ENCODE peak calls at places on chromosomes 5 and 9, in ten cellular contexts. V is fibroblast of lung, S is dorsolateral prefrontal cortex, R is cardiac fibroblast, Z is osteoblast, B is right atrium auricular region, T is IMR-90, K is astrocyte of the cerebellum, N is A549, Q is foreskin fibroblast. O is an unnamed sample.

GRCh38 chr9:87375397-87376073 is 122.1 kb upstream of the DAPK1 start:
- DNase-seq in K (no peak), R (peak), Z (no peak), S (no peak), Q (peak), V (peak), B (no peak), N (peak), T (no peak), O (peak)

GRCh38 chr5:93602261-93603149 is 19.5 kb downstream of the NR2F1 start:
- DNase-seq in S (no peak), T (peak), N (no peak), K (no peak), Q (no peak), B (no peak), V (peak), Z (no peak), R (no peak), O (no peak)

GRCh38 chr9:115880221-115880620 is 273.4 kb upstream of the PAPPA start:
- DNase-seq in K (no peak), Q (peak), V (no peak), S (no peak), T (peak), R (peak), Z (no peak), N (no peak), B (no peak), O (no peak)

GRCh38 chr9:119961774-119962408 is 592.7 kb upstream of the BRINP1 start:
- DNase-seq in Z (no peak), V (no peak), N (peak), K (no peak), T (peak), B (no peak), R (peak), S (no peak), Q (peak), O (no peak)

GRCh38 chr9:33737811-33738606 is 57.4 kb upstream of the PRSS3 start:
- DNase-seq in T (peak), S (no peak), R (peak), Q (peak), K (peak), V (peak), B (no peak), N (peak), Z (peak), O (peak)

GRCh38 chr5:138903113-138903789 is 28.1 kb upstream of the LRRTM2 start:
- DNase-seq in Z (peak), S (no peak), R (peak), B (no peak), V (peak), N (no peak), T (peak), K (peak), Q (peak), O (no peak)

GRCh38 chr5:118705931-118706330 is 282.4 kb downstream of the DTWD2 start:
- DNase-seq in N (no peak), Z (no peak), B (no peak), R (no peak), S (no peak), Q (no peak), V (no peak), K (no peak), T (no peak), O (no peak)

GRCh38 chr5:113612060-113612496 is 98.6 kb downstream of the YTHDC2 start:
- DNase-seq in V (peak), Z (peak), S (no peak), Q (peak), R (peak), K (peak), T (peak), B (no peak), N (peak), O (no peak)

GRCh38 chr5:172959824-172960799 is 888 bp downstream of the RPL26L1 start:
- DNase-seq in N (no peak), V (no peak), K (no peak), Q (no peak), R (peak), B (no peak), S (no peak), Z (peak), T (no peak), O (no peak)

GRCh38 chr5:124000558-124000957 is 488.6 kb downstream of the CSNK1G3 start:
- DNase-seq in S (no peak), Z (no peak), Q (no peak), B (no peak), T (no peak), K (no peak), R (no peak), V (no peak), N (no peak), O (no peak)

GRCh38 chr5:36236801-36237200 is 4.9 kb downstream of the NADK2 start:
- DNase-seq in Z (no peak), Q (no peak), V (no peak), T (no peak), S (no peak), R (no peak), N (no peak), K (no peak), B (no peak), O (no peak)

GRCh38 chr9:16928179-16928945 is 57.9 kb upstream of the BNC2 start:
- DNase-seq in V (peak), Z (no peak), K (no peak), S (no peak), N (no peak), R (peak), Q (peak), B (no peak), T (peak), O (no peak)

GRCh38 chr5:139379626-139380449 is 3.3 kb downstream of the SLC23A1 start:
- DNase-seq in Q (no peak), R (no peak), B (no peak), V (no peak), Z (peak), S (no peak), N (no peak), K (no peak), T (no peak), O (no peak)

GRCh38 chr9:137666505-137666809 is 47.7 kb downstream of the EHMT1 start:
- DNase-seq in Q (no peak), B (no peak), S (no peak), R (no peak), K (no peak), Z (no peak), T (no peak), N (no peak), V (no peak), O (no peak)

GRCh38 chr5:113474100-113474700 is 14.1 kb downstream of the MCC start:
- DNase-seq in T (no peak), K (no peak), S (no peak), B (no peak), Q (no peak), R (no peak), N (no peak), Z (no peak), V (no peak), O (no peak)

GRCh38 chr5:150904479-150905311 is at the start of gene ZNF300:
- DNase-seq in B (peak), S (peak), N (peak), V (peak), R (peak), T (peak), Q (peak), Z (peak), K (peak), O (peak)

GRCh38 chr9:13083973-13084528 is 195.4 kb downstream of the MPDZ start:
- DNase-seq in V (peak), Q (peak), Z (peak), N (no peak), T (peak), K (peak), B (no peak), R (peak), S (no peak), O (peak)

GRCh38 chr5:140327589-140327988 is 18.8 kb downstream of the HBEGF start:
- DNase-seq in N (no peak), T (peak), R (peak), Q (peak), B (no peak), S (no peak), K (no peak), V (no peak), Z (peak), O (no peak)

GRCh38 chr9:132931178-132931735 is 13.2 kb downstream of the TSC1 start:
- DNase-seq in Q (no peak), B (no peak), N (no peak), T (peak), Z (no peak), K (peak), R (no peak), V (peak), S (no peak), O (no peak)

GRCh38 chr5:43981556-43981955 is 378.6 kb downstream of the NNT start:
- DNase-seq in S (no peak), V (no peak), R (no peak), Z (no peak), K (no peak), B (no peak), Q (no peak), T (no peak), N (no peak), O (no peak)

GRCh38 chr5:131795128-131795719 is 1.6 kb downstream of the FNIP1 start:
- DNase-seq in B (no peak), V (no peak), T (no peak), R (no peak), S (no peak), K (no peak), N (no peak), Q (no peak), Z (no peak), O (no peak)

GRCh38 chr5:131792900-131793299 is 3.9 kb downstream of the FNIP1 start:
- DNase-seq in Q (peak), R (no peak), Z (no peak), B (no peak), T (no peak), N (no peak), V (no peak), S (no peak), K (no peak), O (no peak)

GRCh38 chr5:131794596-131794995 is 2.2 kb downstream of the FNIP1 start:
- DNase-seq in R (no peak), S (no peak), Q (no peak), K (no peak), N (no peak), Z (peak), T (no peak), B (no peak), V (no peak), O (no peak)

GRCh38 chr5:131795879-131796792 is 681 bp downstream of the FNIP1 start:
- DNase-seq in K (peak), R (peak), B (peak), Q (peak), S (peak), Z (peak), T (peak), N (peak), V (peak), O (no peak)

DNA sequence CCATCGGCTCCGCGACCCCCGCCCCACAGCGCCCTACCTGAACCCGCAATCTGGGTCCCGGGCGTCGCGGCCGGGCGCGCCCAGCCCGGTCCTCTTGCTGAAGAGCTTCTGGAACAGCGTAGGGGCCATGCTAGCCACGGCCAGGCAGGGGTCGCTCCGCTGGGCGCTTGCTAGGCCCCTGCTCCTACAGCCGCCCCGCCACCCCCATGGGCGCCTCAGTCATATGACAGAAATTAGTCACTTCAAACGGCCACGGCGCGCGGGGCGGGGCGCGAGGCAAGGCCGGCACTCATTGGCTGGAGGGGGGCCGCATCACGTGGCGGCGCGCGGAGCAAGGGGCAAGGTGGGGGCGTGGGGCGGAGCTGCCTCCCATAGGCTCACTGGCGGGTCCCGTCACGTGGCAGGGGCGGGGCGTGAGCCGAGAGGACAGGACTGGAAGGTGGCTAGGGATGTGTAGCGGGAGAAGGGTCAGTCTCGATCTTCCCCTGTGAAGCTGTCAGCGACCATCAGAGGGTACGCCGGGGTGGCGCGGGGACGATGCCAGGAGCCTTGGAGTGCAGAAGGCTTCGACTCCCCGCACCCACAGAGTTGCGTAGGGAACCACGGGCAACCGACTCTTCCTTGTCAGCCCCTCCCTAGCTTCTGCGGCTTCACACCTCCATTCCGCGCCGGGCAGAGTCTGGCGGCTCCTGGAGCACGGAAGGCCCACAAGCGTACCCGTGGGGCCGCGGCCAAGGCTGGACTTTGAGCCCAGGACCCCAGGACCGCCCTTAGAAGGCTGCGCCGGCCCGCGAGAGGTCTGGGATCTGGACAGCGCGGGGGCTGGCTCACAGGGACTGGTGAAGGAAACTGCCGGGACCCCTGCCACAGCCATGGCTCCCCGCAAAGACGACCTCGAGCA is at the start of gene FNIP1:
- DNase-seq in B (peak), T (peak), N (peak), Z (peak), R (peak), S (peak), K (peak), Q (peak), V (peak), O (peak)
- TF ChIP-seq CTCF in B (no peak), T (peak), N (no peak), Z (no peak), R (no peak), S (peak), K (no peak), Q (no peak), V (no peak), O (no peak)

DNA sequence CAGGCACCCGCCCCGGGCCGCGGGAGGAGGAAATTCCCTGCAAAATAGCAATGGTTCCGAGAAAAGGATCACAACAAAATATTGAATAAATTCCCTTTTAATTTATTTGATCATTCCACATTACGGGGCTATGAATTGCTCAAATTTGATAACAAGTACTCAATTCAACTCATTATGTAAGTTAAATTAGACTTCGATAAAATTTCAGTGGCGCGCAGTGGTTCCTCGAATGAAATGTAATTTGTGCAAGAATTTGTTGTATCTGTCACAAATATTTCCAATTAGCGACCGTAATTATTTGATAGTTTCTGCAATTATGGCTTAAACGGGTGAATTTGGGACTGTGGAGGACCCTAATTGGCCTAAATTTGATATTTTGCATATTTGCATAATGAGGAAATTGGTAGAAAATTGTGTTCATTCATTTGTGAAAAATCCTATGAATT is 76.0 kb upstream of the TBCA start:
- DNase-seq in B (no peak), R (no peak), K (no peak), N (no peak), Q (no peak), T (no peak), Z (peak), S (no peak), V (no peak), O (no peak)
- H3K4me3 ChIP-seq in B (peak), R (peak), K (peak), N (peak), Q (peak), T (peak), Z (peak), S (peak), V (peak), O (peak)

GRCh38 chr9:32395483-32396216 is 11.2 kb downstream of the ACO1 start:
- DNase-seq in K (peak), S (no peak), Q (peak), T (peak), Z (peak), N (peak), R (peak), B (peak), V (peak), O (peak)
- TF ChIP-seq CTCF in K (peak), S (no peak), Q (peak), T (peak), Z (peak), N (no peak), R (peak), B (peak), V (peak), O (peak)

GRCh38 chr5:73215525-73215890 is 42.5 kb downstream of the TMEM174 start:
- DNase-seq in K (no peak), S (no peak), Z (no peak), Q (no peak), B (no peak), N (no peak), V (no peak), T (no peak), R (peak), O (no peak)
- H3K4me3 ChIP-seq in K (peak), S (peak), Z (peak), Q (peak), B (peak), N (peak), V (no peak), T (peak), R (peak), O (peak)

DNA sequence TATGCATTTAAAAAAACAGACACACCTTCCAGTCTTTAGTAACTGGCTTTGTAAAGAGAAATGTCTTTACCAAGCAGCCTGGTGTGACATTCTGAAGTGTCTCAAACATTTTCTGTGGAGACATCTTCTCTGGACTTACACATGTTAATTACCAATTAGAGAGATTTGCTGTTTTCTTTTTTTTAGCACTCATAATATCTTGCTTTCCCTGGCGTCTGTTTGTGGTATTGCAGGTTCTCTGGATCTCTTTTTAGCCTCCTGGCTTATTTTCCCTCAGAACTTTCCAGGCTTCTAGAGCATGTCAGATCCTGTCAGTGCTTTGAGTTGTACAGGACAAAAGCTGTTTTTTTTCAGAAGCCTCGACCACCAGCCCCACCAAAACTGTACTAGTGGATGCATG is 92.5 kb downstream of the MSX2 start:
- DNase-seq in V (no peak), Q (no peak), K (no peak), B (no peak), T (no peak), R (no peak), S (no peak), Z (no peak), N (no peak), O (no peak)
- TF ChIP-seq CTCF in V (peak), Q (peak), K (peak), B (peak), T (no peak), R (peak), S (no peak), Z (peak), N (no peak), O (peak)

DNA sequence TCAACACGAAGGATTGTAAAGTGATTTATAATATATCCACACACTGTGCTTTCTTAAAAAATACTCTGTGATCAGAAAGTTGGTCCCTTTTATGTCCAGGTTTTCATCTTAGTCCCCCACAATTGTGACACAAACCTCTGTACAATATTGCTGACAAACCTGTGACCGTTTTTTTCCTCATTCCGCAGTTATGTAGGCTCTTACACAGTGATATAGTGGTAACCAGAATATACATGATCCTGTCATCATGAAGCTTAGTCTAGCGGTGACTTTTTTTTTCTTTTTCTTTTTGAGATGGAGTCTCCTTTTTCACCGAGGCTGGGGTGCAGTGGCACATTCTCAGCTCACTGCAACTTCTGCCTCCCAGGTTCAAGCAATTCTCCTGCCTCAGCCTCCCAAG is 8.7 kb downstream of the ANP32B start:
- DNase-seq in R (no peak), N (no peak), V (no peak), Q (no peak), B (no peak), S (no peak), K (no peak), Z (no peak), T (no peak), O (no peak)
- H3K4me3 ChIP-seq in R (no peak), N (no peak), V (no peak), Q (no peak), B (no peak), S (no peak), K (no peak), Z (no peak), T (no peak), O (no peak)

GRCh38 chr5:6712582-6713273 is 504 bp upstream of the TENT4A start:
- DNase-seq in B (peak), S (peak), Q (peak), N (peak), V (peak), R (peak), K (peak), T (peak), Z (peak), O (peak)

GRCh38 chr5:6710551-6711318 is 2.5 kb upstream of the TENT4A start:
- DNase-seq in N (no peak), V (no peak), B (no peak), S (no peak), R (no peak), Q (no peak), T (no peak), Z (no peak), K (no peak), O (no peak)

GRCh38 chr5:6713274-6714181 is at the start of gene TENT4A:
- DNase-seq in V (peak), R (no peak), Q (peak), N (peak), T (no peak), Z (peak), B (peak), K (no peak), S (no peak), O (no peak)

GRCh38 chr5:6711409-6712135 is 1.7 kb upstream of the TENT4A start:
- DNase-seq in K (no peak), Z (no peak), R (no peak), T (no peak), S (no peak), V (no peak), N (no peak), B (no peak), Q (no peak), O (no peak)

GRCh38 chr5:6712136-6712581 is 1.1 kb upstream of the TENT4A start:
- DNase-seq in S (peak), T (peak), R (peak), Q (peak), K (no peak), N (peak), Z (peak), V (peak), B (peak), O (no peak)
- TF ChIP-seq CTCF in S (no peak), T (no peak), R (peak), Q (no peak), K (peak), N (no peak), Z (no peak), V (no peak), B (peak), O (peak)

GRCh38 chr9:38000332-38000731 is 68.7 kb downstream of the SHB start:
- DNase-seq in K (no peak), N (no peak), V (no peak), R (no peak), T (no peak), S (no peak), Q (no peak), B (no peak), Z (no peak), O (no peak)

GRCh38 chr9:37999501-38000189 is 69.4 kb downstream of the SHB start:
- DNase-seq in B (no peak), S (peak), R (peak), K (no peak), Q (peak), T (peak), Z (peak), V (peak), N (no peak), O (no peak)

GRCh38 chr9:37998881-37999311 is 70.1 kb downstream of the SHB start:
- DNase-seq in B (no peak), V (no peak), Q (no peak), S (no peak), N (no peak), R (peak), T (peak), Z (peak), K (no peak), O (no peak)

GRCh38 chr9:38001430-38001829 is 67.6 kb downstream of the SHB start:
- DNase-seq in V (no peak), Z (no peak), N (no peak), K (no peak), Q (no peak), T (no peak), B (no peak), S (no peak), R (no peak), O (no peak)

DNA sequence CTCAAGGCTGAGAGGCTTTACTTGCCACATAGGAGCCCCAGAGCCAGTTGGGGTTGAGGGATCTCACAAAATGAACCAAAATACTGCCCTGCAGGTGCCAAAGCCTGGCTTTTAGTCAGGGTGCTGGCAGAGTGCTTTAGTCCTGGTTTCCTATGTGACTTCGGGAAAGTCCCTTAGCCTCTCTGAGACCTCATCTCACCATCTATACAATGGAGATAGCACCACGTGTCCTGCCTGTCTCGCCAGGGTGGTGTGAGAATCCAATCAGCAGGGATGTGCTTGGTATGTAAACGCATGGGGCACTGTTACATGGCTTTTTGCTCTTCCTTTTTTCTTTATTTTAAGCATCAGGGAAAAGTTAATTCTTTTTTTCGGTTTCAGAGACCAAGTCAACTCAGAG is 68.3 kb downstream of the SHB start:
- DNase-seq in V (no peak), R (no peak), T (no peak), B (no peak), S (no peak), K (no peak), Z (peak), N (no peak), Q (no peak), O (no peak)
- H3K4me3 ChIP-seq in V (no peak), R (no peak), T (no peak), B (no peak), S (no peak), K (no peak), Z (no peak), N (no peak), Q (no peak), O (no peak)